ENCODE peak calls at places on chromosomes 13 and 19, in nine cellular contexts. T, B, Z, J, P, C, A, R and W are unnamed samples.

GRCh38 chr19:1133471-1133929 is 29.7 kb downstream of the GPX4 start:
- DNase-seq in A (no peak), C (no peak), B (no peak), J (no peak), R (no peak), P (no peak), Z (no peak), T (peak; percentile 56), W (peak; percentile 45)

GRCh38 chr19:8569066-8569761 is 8.0 kb downstream of the MYO1F start:
- DNase-seq in A (peak; percentile 41), R (peak; percentile 70), P (peak; percentile 53), C (no peak), B (peak; percentile 35), T (peak; percentile 44), Z (peak; percentile 96), J (peak; percentile 56), W (peak; percentile 28)

GRCh38 chr19:12647490-12648071 is 19.0 kb downstream of the MAN2B1 start:
- DNase-seq in A (peak; percentile 62), P (peak; percentile 63), Z (no peak), R (peak; percentile 81), B (peak; percentile 81), J (peak; percentile 19), C (peak; percentile 70), T (peak; percentile 82), W (peak; percentile 72)

GRCh38 chr13:114285166-114285808 is 3.9 kb downstream of the UPF3A start:
- DNase-seq in Z (peak; percentile 17), R (no peak), J (no peak), T (no peak), C (no peak), A (no peak), B (no peak), P (no peak), W (no peak)

GRCh38 chr13:90393408-90393807 is 954.1 kb upstream of the MIR17HG start:
- DNase-seq in J (no peak), R (no peak), A (no peak), C (no peak), T (no peak), Z (no peak), P (no peak), B (no peak), W (no peak)

GRCh38 chr13:114118763-114119123 is 13.7 kb downstream of the RASA3 start:
- DNase-seq in J (no peak), P (peak; percentile 21), Z (peak; percentile 74), R (no peak), B (no peak), T (no peak), C (no peak), A (no peak), W (no peak)

GRCh38 chr13:20703785-20704458 is 423 bp downstream of the IL17D start:
- DNase-seq in C (peak; percentile 53), Z (peak; percentile 82), A (peak; percentile 65), T (peak; percentile 84), J (no peak), P (peak; percentile 75), R (peak; percentile 87), B (peak; percentile 85), W (peak; percentile 85)

GRCh38 chr19:27746691-27747380 is 1466.1 kb downstream of the UQCRFS1 start:
- DNase-seq in B (peak; percentile 23), C (no peak), Z (peak; percentile 1), A (no peak), P (peak; percentile 29), T (peak; percentile 39), R (peak; percentile 72), J (peak; percentile 9), W (no peak)

GRCh38 chr13:100208596-100208995 is 119.7 kb downstream of the PCCA start:
- DNase-seq in Z (peak; percentile 2), C (no peak), J (no peak), A (no peak), P (no peak), T (no peak), B (no peak), R (no peak), W (no peak)

GRCh38 chr13:52070929-52071523 is 46.5 kb downstream of the UTP14C start:
- DNase-seq in Z (peak; percentile 32), B (no peak), P (no peak), J (no peak), R (no peak), A (no peak), T (no peak), C (no peak), W (no peak)

GRCh38 chr19:1893791-1894190 is 8.5 kb upstream of the ABHD17A start:
- DNase-seq in B (no peak), A (no peak), T (no peak), J (no peak), R (no peak), P (no peak), C (no peak), Z (no peak), W (no peak)

GRCh38 chr19:46972301-46972700 is 47.3 kb upstream of the NPAS1 start:
- DNase-seq in P (no peak), T (no peak), C (no peak), Z (no peak), A (peak; percentile 69), R (no peak), B (no peak), J (no peak), W (no peak)

GRCh38 chr19:46962030-46962570 is 57.5 kb upstream of the NPAS1 start:
- DNase-seq in T (no peak), A (no peak), P (no peak), C (no peak), Z (peak; percentile 30), R (no peak), B (no peak), J (no peak), W (no peak)

GRCh38 chr19:46970815-46971214 is 48.8 kb upstream of the NPAS1 start:
- DNase-seq in R (no peak), T (no peak), P (no peak), J (no peak), A (peak; percentile 82), B (no peak), Z (peak; percentile 73), C (no peak), W (no peak)

GRCh38 chr19:46963093-46963734 is 56.4 kb upstream of the NPAS1 start:
- DNase-seq in A (no peak), J (no peak), Z (peak; percentile 94), C (no peak), R (no peak), B (no peak), P (no peak), T (no peak), W (no peak)

GRCh38 chr19:46967578-46968018 is 52.0 kb upstream of the NPAS1 start:
- DNase-seq in Z (no peak), B (peak; percentile 53), T (peak; percentile 75), J (peak; percentile 74), A (peak; percentile 90), P (peak; percentile 51), R (peak; percentile 77), C (no peak), W (no peak)
- TF ChIP-seq POLR2A in Z (no peak), B (no peak), T (no peak), J (no peak), A (no peak), P (no peak), R (no peak), C (no peak), W (no peak)

DNA sequence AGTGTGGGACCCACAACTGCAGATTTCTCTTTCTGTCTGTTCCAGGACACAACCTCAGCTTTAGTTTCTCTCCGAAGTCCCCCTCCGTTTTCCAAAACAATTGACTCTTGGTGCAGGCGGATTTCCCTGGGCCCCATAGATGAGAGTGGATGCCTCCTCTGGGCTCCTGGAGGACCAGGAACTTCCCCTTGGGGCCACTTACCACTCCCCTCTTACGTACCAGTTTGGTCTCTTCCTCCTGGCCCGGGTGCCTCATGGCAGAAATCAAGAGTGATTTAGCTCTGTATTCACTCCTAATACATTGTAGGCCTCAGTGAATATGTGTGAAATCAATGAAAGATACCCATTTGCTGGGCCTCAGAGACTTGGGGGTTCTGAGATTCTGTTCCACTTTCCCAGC is 34.4 kb downstream of the PPP2R1A start:
- DNase-seq in B (no peak), J (no peak), C (no peak), T (no peak), R (no peak), A (no peak), Z (no peak), P (no peak), W (no peak)
- TF ChIP-seq POLR2A in B (no peak), J (no peak), C (no peak), T (no peak), R (no peak), A (no peak), Z (no peak), P (no peak), W (no peak)

GRCh38 chr13:46552888-46553520 is at the start of gene LRCH1:
- DNase-seq in J (peak; percentile 85), P (peak; percentile 93), B (peak; percentile 92), T (peak; percentile 90), R (peak; percentile 95), C (peak; percentile 92), A (peak; percentile 66), Z (peak; percentile 80), W (peak; percentile 89)
- TF ChIP-seq POLR2A in J (no peak), P (peak; percentile 39), B (no peak), T (no peak), R (no peak), C (no peak), A (peak; percentile 33), Z (peak; percentile 20), W (no peak)

GRCh38 chr13:48400820-48401219 is 12.1 kb downstream of the LPAR6 start:
- DNase-seq in C (no peak), R (no peak), J (no peak), T (no peak), A (no peak), Z (peak; percentile 46), P (no peak), B (no peak), W (no peak)
- TF ChIP-seq POLR2A in C (no peak), R (no peak), J (no peak), T (no peak), A (no peak), Z (no peak), P (no peak), B (no peak), W (no peak)

GRCh38 chr13:43244482-43244881 is 221.1 kb downstream of the DNAJC15 start:
- DNase-seq in R (no peak), Z (no peak), T (no peak), A (no peak), P (no peak), C (no peak), B (no peak), J (no peak), W (no peak)
- TF ChIP-seq POLR2A in R (no peak), Z (no peak), T (no peak), A (no peak), P (no peak), C (no peak), B (no peak), J (no peak), W (no peak)

GRCh38 chr13:41058229-41059070 is 2.9 kb upstream of the WBP4 start:
- DNase-seq in C (no peak), Z (peak; percentile 4), A (no peak), B (no peak), J (no peak), R (no peak), P (no peak), T (no peak), W (no peak)
- TF ChIP-seq POLR2A in C (no peak), Z (no peak), A (no peak), B (no peak), J (no peak), R (no peak), P (no peak), T (no peak), W (no peak)